ENCODE peak calls at places on chromosomes 4 and X, in six cellular contexts. P, E, X, M, B and N are unnamed samples.

GRCh38 chr4:108636246-108636645 is 14.2 kb upstream of the OSTC start:
- DNase-seq in E (no peak), X (no peak), M (no peak), P (no peak), B (no peak), N (no peak)

GRCh38 chr4:11505225-11505971 is 76.7 kb upstream of the HS3ST1 start:
- DNase-seq in E (no peak), P (no peak), B (no peak), M (no peak), X (no peak), N (peak)

GRCh38 chr4:5996641-5997040 is 21.6 kb downstream of the C4orf50 start:
- DNase-seq in M (no peak), X (no peak), P (no peak), B (no peak), E (no peak), N (no peak)

GRCh38 chr4:60579335-60579734 is 620.8 kb upstream of the ADGRL3 start:
- DNase-seq in P (no peak), B (peak), E (no peak), X (no peak), M (no peak), N (peak)

GRCh38 chr4:112813790-112814189 is 176.8 kb downstream of the LARP7 start:
- DNase-seq in E (no peak), B (peak), M (no peak), P (peak), X (no peak), N (no peak)

GRCh38 chrX:81120270-81120935 is 81.3 kb downstream of the HMGN5 start:
- DNase-seq in E (no peak), P (no peak), B (no peak), X (no peak), M (no peak), N (no peak)

GRCh38 chrX:50893466-50893865 is 17.1 kb upstream of the BMP15 start:
- DNase-seq in B (no peak), P (no peak), E (no peak), X (no peak), M (no peak), N (no peak)

GRCh38 chr4:68490826-68491457 is 43.7 kb downstream of the TMPRSS11E start:
- DNase-seq in B (no peak), M (no peak), X (no peak), P (peak), E (no peak), N (no peak)

GRCh38 chrX:18886344-18887161 is 97.4 kb downstream of the PHKA2 start:
- DNase-seq in M (peak), B (peak), X (peak), E (peak), P (peak), N (no peak)

GRCh38 chr4:93617596-93617995 is 211.0 kb upstream of the ATOH1 start:
- DNase-seq in M (no peak), P (no peak), X (no peak), B (no peak), E (no peak), N (no peak)

GRCh38 chr4:169098054-169098896 is 88.2 kb upstream of the CBR4 start:
- DNase-seq in M (no peak), X (no peak), E (no peak), B (peak), P (no peak), N (no peak)

GRCh38 chrX:3176439-3176820 is 135.2 kb downstream of the ARSF start:
- DNase-seq in B (peak), X (no peak), E (no peak), P (peak), M (no peak), N (no peak)

GRCh38 chr4:2958446-2958845 is 4.8 kb downstream of the NOP14 start:
- DNase-seq in B (peak), X (no peak), E (no peak), P (peak), M (no peak), N (no peak)

GRCh38 chr4:164350086-164350485 is 403.8 kb upstream of the SMIM31 start:
- DNase-seq in P (peak), M (no peak), E (no peak), B (peak), X (no peak), N (peak)

DNA sequence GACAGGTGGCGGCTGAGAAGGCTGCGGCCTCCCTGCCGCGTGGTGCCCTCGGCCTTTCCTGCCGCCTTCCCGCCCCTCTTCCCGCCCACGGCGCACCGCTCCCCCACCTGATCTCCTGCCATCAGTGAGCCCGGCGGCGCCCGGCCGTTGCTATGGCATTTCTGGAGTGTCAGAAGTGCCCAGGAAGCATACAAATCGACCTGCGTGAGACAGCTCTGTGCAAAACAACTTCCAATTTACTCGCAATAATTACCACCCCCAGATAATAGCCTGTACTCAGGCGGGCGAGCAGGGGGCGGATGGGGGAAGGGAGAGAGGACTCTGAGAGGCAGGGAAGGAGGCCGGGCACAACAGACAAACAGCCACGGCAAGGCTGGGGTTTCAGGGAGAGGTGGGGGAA is 16.6 kb upstream of the ERCC6L start:
- DNase-seq in X (peak), E (no peak), M (no peak), P (no peak), B (no peak), N (no peak)
- H3K27ac ChIP-seq in X (no peak), E (no peak), M (no peak), P (no peak), B (no peak), N (no peak)

DNA sequence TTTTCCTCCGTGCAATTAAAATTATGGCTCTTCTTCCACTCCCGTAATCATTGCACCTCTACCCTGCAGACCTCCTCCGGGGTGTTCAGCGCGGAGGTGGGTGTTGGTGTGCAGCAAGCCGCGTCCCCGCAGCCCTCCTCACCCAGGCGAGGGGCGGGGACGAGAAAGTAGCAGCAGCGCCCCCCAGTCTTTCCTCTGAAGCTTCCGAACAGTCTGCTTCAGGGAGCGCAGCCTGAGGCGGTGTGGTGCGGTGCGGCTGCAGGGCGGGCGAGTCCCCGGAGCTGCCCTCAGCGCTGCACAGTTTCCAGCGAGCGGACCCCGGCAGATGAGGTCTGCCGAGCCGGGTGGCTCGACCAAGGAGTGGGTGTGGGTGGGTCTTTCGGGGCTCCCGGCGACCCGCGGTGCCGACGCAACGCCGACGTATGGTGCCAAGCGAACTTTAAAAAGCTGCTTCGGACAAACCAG is at the start of gene FRAS1:
- DNase-seq in P (peak), M (peak), E (peak), X (peak), B (no peak), N (no peak)
- H3K27ac ChIP-seq in P (no peak), M (peak), E (peak), X (peak), B (no peak), N (peak)

GRCh38 chr4:39637572-39638357 is 900 bp downstream of the SMIM14 start:
- DNase-seq in P (peak), B (peak), M (peak), X (peak), E (peak), N (no peak)

GRCh38 chr4:39638358-39639239 is at the start of gene SMIM14:
- DNase-seq in E (peak), X (peak), B (peak), P (peak), M (peak), N (peak)

GRCh38 chr4:39641451-39641850 is 2.8 kb upstream of the SMIM14 start:
- DNase-seq in X (no peak), B (no peak), M (no peak), P (no peak), E (no peak), N (no peak)

GRCh38 chr4:39635023-39635422 is 3.6 kb downstream of the SMIM14 start:
- DNase-seq in X (no peak), B (no peak), M (no peak), P (no peak), E (no peak), N (no peak)

GRCh38 chr4:39636786-39637185 is 1.9 kb downstream of the SMIM14 start:
- DNase-seq in X (peak), B (peak), P (peak), E (no peak), M (no peak), N (no peak)
- H3K27ac ChIP-seq in X (no peak), B (peak), P (peak), E (peak), M (peak), N (peak)

GRCh38 chrX:48890934-48891401 is 6.6 kb downstream of the TIMM17B start:
- DNase-seq in P (no peak), M (no peak), X (no peak), B (no peak), E (peak), N (no peak)
- H3K27ac ChIP-seq in P (no peak), M (peak), X (peak), B (no peak), E (peak), N (peak)

DNA sequence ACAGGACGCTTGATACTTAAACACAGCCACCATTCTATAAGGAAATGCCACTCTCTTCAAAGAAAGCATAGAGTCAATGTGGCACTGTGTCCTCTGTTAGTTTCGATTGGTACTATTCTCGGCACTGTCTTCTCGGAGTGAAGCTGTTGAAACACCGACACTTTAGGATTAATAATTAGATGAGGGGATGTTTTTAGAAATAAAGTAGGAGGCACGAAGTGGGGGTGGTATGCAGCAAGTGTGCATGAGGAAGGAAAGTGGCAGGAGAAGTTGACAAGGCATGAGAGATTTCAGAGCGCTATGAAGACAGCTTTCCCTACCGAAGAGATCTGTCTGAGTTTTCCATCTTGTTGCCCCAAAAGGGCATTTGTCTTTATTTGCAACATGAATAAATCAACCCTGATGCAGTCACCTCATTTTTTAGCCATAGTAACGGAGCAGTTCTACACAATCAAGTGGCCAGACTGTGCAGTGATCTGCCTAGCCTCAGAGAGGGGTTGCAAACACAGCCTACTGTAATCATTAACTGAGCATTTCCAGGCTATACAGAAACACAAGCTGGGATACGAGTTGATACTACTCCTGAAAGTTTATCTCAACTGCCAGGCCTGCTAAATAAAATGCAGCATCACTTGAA is 8.3 kb downstream of the GPRIN3 start:
- DNase-seq in X (no peak), M (no peak), E (no peak), B (no peak), P (no peak), N (no peak)
- H3K27ac ChIP-seq in X (no peak), M (no peak), E (no peak), B (no peak), P (no peak), N (no peak)

GRCh38 chr4:65789341-65789740 is 119.1 kb upstream of the EPHA5 start:
- DNase-seq in X (no peak), B (no peak), E (no peak), P (no peak), M (no peak), N (no peak)

GRCh38 chr4:65791111-65791806 is 121.0 kb upstream of the EPHA5 start:
- DNase-seq in X (no peak), E (no peak), P (no peak), B (no peak), M (no peak), N (no peak)

GRCh38 chr4:65789850-65790249 is 119.6 kb upstream of the EPHA5 start:
- DNase-seq in P (no peak), B (no peak), M (no peak), E (no peak), X (no peak), N (no peak)

DNA sequence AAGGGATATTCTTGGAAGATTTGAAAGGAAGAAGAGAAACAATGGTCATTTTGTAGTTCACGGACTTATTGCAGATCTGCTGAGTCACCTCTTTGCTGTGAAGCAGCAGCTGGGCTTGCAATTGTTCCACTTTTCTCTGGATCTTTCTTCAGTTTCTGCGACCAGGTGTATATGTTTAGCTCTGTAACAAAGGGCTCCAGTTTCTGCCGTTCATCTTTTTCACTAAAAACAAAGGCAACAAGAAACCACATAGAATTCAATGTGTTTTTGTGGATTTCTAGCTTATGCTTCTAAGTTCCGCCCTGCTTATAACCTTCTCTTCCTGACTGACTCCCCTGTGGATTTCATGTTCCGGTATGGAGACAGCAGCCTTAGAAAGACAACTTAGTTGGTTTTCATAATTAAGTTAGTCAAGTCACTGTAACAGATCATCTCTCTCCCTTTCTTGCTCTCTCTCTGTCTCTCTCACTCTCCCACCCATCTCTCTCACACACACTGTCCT is 121.6 kb upstream of the EPHA5 start:
- DNase-seq in E (no peak), P (no peak), X (no peak), M (no peak), B (no peak), N (no peak)
- H3K27ac ChIP-seq in E (no peak), P (no peak), X (no peak), M (no peak), B (no peak), N (no peak)

GRCh38 chr4:20265726-20266125 is 14.0 kb downstream of the SLIT2 start:
- DNase-seq in E (no peak), P (no peak), X (no peak), M (no peak), B (peak), N (no peak)
- H3K27ac ChIP-seq in E (no peak), P (no peak), X (no peak), M (no peak), B (no peak), N (peak)